ENCODE peak calls at places on chromosomes 16 and 17, in eight cellular contexts. One of them, this sample, is unnamed.
A peak's percentile ranks its signal among the peaks of the same experiment; 100 is the strongest.

GRCh38 chr16:64475627-64476351 is 646.1 kb downstream of the CDH11 start:
- DNase-seq in keratinocyte: no peak
- DNase-seq in Panc1: no peak
- DNase-seq in A549: no peak
- DNase-seq in thoracic aorta: no peak
- DNase-seq in NB4: no peak
- DNase-seq in pancreas: no peak
- DNase-seq in IMR-90: peak; percentile 4
- DNase-seq in this sample: peak; percentile 87

GRCh38 chr17:81513669-81514484 is 1.3 kb upstream of the ACTG1 start:
- DNase-seq in IMR-90: peak; percentile 68
- DNase-seq in thoracic aorta: no peak
- DNase-seq in Panc1: no peak
- DNase-seq in NB4: peak; percentile 66
- DNase-seq in pancreas: peak; percentile 71
- DNase-seq in keratinocyte: no peak
- DNase-seq in A549: peak; percentile 62
- DNase-seq in this sample: peak; percentile 78

GRCh38 chr17:68089881-68090280 is 54.3 kb downstream of the KPNA2 start:
- DNase-seq in pancreas: no peak
- DNase-seq in IMR-90: peak; percentile 24
- DNase-seq in Panc1: no peak
- DNase-seq in thoracic aorta: no peak
- DNase-seq in NB4: peak; percentile 87
- DNase-seq in A549: peak; percentile 42
- DNase-seq in keratinocyte: no peak
- DNase-seq in this sample: no peak

GRCh38 chr16:19532601-19533000 is 8.9 kb downstream of the CCP110 start:
- DNase-seq in IMR-90: no peak
- DNase-seq in thoracic aorta: no peak
- DNase-seq in A549: no peak
- DNase-seq in NB4: no peak
- DNase-seq in pancreas: no peak
- DNase-seq in keratinocyte: no peak
- DNase-seq in Panc1: no peak
- DNase-seq in this sample: no peak

GRCh38 chr17:66405836-66406679 is 103.6 kb downstream of the PRKCA start:
- DNase-seq in A549: no peak
- DNase-seq in pancreas: no peak
- DNase-seq in thoracic aorta: no peak
- DNase-seq in keratinocyte: no peak
- DNase-seq in NB4: no peak
- DNase-seq in IMR-90: no peak
- DNase-seq in Panc1: no peak
- DNase-seq in this sample: no peak

GRCh38 chr16:64196444-64196843 is 925.4 kb downstream of the CDH11 start:
- DNase-seq in pancreas: no peak
- DNase-seq in keratinocyte: no peak
- DNase-seq in IMR-90: peak; percentile 78
- DNase-seq in A549: no peak
- DNase-seq in Panc1: no peak
- DNase-seq in NB4: no peak
- DNase-seq in thoracic aorta: no peak
- DNase-seq in this sample: peak; percentile 41

GRCh38 chr17:72580321-72581127 is 459.7 kb downstream of the SOX9 start:
- DNase-seq in IMR-90: no peak
- DNase-seq in Panc1: no peak
- DNase-seq in A549: no peak
- DNase-seq in keratinocyte: no peak
- DNase-seq in thoracic aorta: no peak
- DNase-seq in pancreas: peak; percentile 87
- DNase-seq in NB4: no peak
- DNase-seq in this sample: no peak

GRCh38 chr16:67248401-67249177 is at the start of gene SLC9A5:
- DNase-seq in thoracic aorta: no peak
- DNase-seq in NB4: peak; percentile 60
- DNase-seq in IMR-90: no peak
- DNase-seq in pancreas: no peak
- DNase-seq in keratinocyte: no peak
- DNase-seq in Panc1: no peak
- DNase-seq in A549: no peak
- DNase-seq in this sample: no peak

GRCh38 chr17:73902416-73903181 is 258.4 kb upstream of the SDK2 start:
- DNase-seq in IMR-90: no peak
- DNase-seq in thoracic aorta: no peak
- DNase-seq in keratinocyte: no peak
- DNase-seq in NB4: no peak
- DNase-seq in pancreas: no peak
- DNase-seq in A549: no peak
- DNase-seq in Panc1: no peak
- DNase-seq in this sample: no peak

GRCh38 chr16:2786061-2786825 is 1.1 kb downstream of the PRSS33 start:
- DNase-seq in thoracic aorta: no peak
- DNase-seq in pancreas: no peak
- DNase-seq in A549: no peak
- DNase-seq in keratinocyte: no peak
- DNase-seq in IMR-90: no peak
- DNase-seq in Panc1: no peak
- DNase-seq in NB4: peak; percentile 36
- DNase-seq in this sample: no peak

GRCh38 chr16:24775455-24775854 is 46.0 kb downstream of the TNRC6A start:
- DNase-seq in NB4: no peak
- DNase-seq in keratinocyte: no peak
- DNase-seq in A549: no peak
- DNase-seq in pancreas: peak; percentile 25
- DNase-seq in thoracic aorta: no peak
- DNase-seq in Panc1: no peak
- DNase-seq in IMR-90: peak; percentile 37
- DNase-seq in this sample: no peak

GRCh38 chr17:76598004-76598439 is 12.4 kb upstream of the ST6GALNAC2 start:
- DNase-seq in IMR-90: no peak
- DNase-seq in thoracic aorta: no peak
- DNase-seq in Panc1: no peak
- DNase-seq in NB4: peak; percentile 78
- DNase-seq in A549: no peak
- DNase-seq in keratinocyte: no peak
- DNase-seq in pancreas: no peak
- DNase-seq in this sample: no peak

GRCh38 chr17:42525221-42525620 is 10.8 kb upstream of the NAGLU start:
- DNase-seq in A549: no peak
- DNase-seq in Panc1: no peak
- DNase-seq in NB4: no peak
- DNase-seq in IMR-90: peak; percentile 89
- DNase-seq in pancreas: no peak
- DNase-seq in keratinocyte: peak; percentile 87
- DNase-seq in thoracic aorta: no peak
- DNase-seq in this sample: peak; percentile 32

DNA sequence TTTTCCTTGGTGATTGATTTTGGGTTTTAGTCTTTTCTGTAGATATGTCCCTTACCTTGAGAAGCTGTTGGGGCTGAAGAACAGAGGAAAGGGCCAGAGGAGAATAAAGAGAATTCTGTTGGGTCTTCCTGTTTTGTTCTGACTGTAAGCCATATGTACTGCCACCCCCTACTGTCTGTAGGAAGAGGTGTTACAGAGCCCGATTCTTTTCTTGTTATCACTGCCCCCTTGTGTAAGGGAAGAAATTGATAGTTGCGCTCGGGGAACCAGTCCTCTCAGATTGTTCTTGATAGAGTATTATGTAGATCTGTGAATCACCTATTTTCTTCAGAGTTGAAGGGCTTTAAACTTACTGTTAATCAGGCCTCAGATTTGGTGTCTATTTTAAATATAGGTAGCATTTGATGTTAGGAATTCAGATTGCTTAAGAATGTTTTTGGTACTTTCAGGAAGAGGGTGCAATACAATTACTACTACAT is 2.4 kb downstream of the TANC2 start:
- DNase-seq in thoracic aorta: no peak
- DNase-seq in pancreas: peak; percentile 42
- DNase-seq in NB4: peak; percentile 86
- DNase-seq in Panc1: peak; percentile 77
- DNase-seq in A549: peak; percentile 98
- DNase-seq in IMR-90: peak; percentile 94
- DNase-seq in keratinocyte: peak; percentile 81
- DNase-seq in this sample: peak; percentile 93
- H3K4me3 ChIP-seq in thoracic aorta: peak overlapping the region; percentile 12
- H3K4me3 ChIP-seq in pancreas: peak overlapping the region; percentile 88
- H3K4me3 ChIP-seq in NB4: no peak overlapping the region
- H3K4me3 ChIP-seq in Panc1: peak overlapping the region; percentile 77
- H3K4me3 ChIP-seq in A549: peak overlapping the region; percentile 98
- H3K4me3 ChIP-seq in IMR-90: peak overlapping the region; percentile 90
- H3K4me3 ChIP-seq in keratinocyte: peak overlapping the region; percentile 81
- H3K4me3 ChIP-seq in this sample: peak overlapping the region; percentile 94

DNA sequence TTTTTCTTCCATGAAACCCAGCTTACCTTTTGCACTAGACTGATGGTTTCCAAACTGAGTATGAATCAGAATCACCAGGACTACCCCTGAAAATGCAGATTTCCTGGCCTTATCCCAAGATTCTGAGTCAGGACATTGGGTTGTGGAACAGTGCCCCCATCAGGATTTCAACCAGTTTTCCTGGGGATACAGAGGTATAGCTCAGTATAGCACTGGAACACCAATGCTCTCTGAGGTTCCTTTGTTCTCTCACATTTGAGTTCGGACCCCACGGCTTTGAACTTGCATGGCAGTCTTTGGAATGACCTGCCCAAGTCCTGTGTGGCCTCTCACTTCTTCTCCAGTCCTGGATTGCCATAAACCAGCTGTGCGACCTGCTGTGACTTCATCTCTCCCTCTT is 12.8 kb upstream of the CCL8 start:
- DNase-seq in Panc1: no peak
- DNase-seq in A549: peak; percentile 22
- DNase-seq in keratinocyte: no peak
- DNase-seq in NB4: peak; percentile 32
- DNase-seq in IMR-90: peak; percentile 87
- DNase-seq in pancreas: no peak
- DNase-seq in thoracic aorta: no peak
- DNase-seq in this sample: peak; percentile 74
- TF ChIP-seq CTCF in Panc1: peak; percentile 35
- TF ChIP-seq CTCF in A549: peak; percentile 60
- TF ChIP-seq CTCF in keratinocyte: peak; percentile 44
- TF ChIP-seq CTCF in NB4: peak; percentile 10
- TF ChIP-seq CTCF in IMR-90: peak; percentile 81
- TF ChIP-seq CTCF in pancreas: peak; percentile 10
- TF ChIP-seq CTCF in thoracic aorta: peak; percentile 35
- TF ChIP-seq CTCF in this sample: peak; percentile 57

GRCh38 chr16:21653571-21653970 is 1.2 kb upstream of the IGSF6 start:
- DNase-seq in pancreas: peak; percentile 50
- DNase-seq in A549: no peak
- DNase-seq in thoracic aorta: no peak
- DNase-seq in IMR-90: no peak
- DNase-seq in NB4: no peak
- DNase-seq in Panc1: no peak
- DNase-seq in keratinocyte: no peak
- DNase-seq in this sample: no peak
- H3K4me3 ChIP-seq in pancreas: no peak overlapping the region
- H3K4me3 ChIP-seq in A549: no peak overlapping the region
- H3K4me3 ChIP-seq in thoracic aorta: no peak overlapping the region
- H3K4me3 ChIP-seq in IMR-90: no peak overlapping the region
- H3K4me3 ChIP-seq in NB4: no peak overlapping the region
- H3K4me3 ChIP-seq in Panc1: no peak overlapping the region
- H3K4me3 ChIP-seq in keratinocyte: no peak overlapping the region
- H3K4me3 ChIP-seq in this sample: no peak overlapping the region

GRCh38 chr16:13938480-13938879 is 18.5 kb downstream of the ERCC4 start:
- DNase-seq in pancreas: no peak
- DNase-seq in keratinocyte: no peak
- DNase-seq in IMR-90: no peak
- DNase-seq in NB4: no peak
- DNase-seq in A549: no peak
- DNase-seq in thoracic aorta: no peak
- DNase-seq in Panc1: no peak
- DNase-seq in this sample: no peak

GRCh38 chr16:13937411-13937810 is 17.5 kb downstream of the ERCC4 start:
- DNase-seq in A549: no peak
- DNase-seq in keratinocyte: no peak
- DNase-seq in thoracic aorta: no peak
- DNase-seq in NB4: no peak
- DNase-seq in pancreas: no peak
- DNase-seq in IMR-90: no peak
- DNase-seq in Panc1: no peak
- DNase-seq in this sample: no peak

GRCh38 chr16:13931845-13932244 is 11.9 kb downstream of the ERCC4 start:
- DNase-seq in IMR-90: no peak
- DNase-seq in Panc1: no peak
- DNase-seq in thoracic aorta: no peak
- DNase-seq in A549: no peak
- DNase-seq in pancreas: no peak
- DNase-seq in NB4: no peak
- DNase-seq in keratinocyte: no peak
- DNase-seq in this sample: no peak

GRCh38 chr16:13936596-13937081 is 16.7 kb downstream of the ERCC4 start:
- DNase-seq in Panc1: no peak
- DNase-seq in thoracic aorta: no peak
- DNase-seq in keratinocyte: no peak
- DNase-seq in IMR-90: peak; percentile 69
- DNase-seq in NB4: peak; percentile 72
- DNase-seq in A549: peak; percentile 27
- DNase-seq in pancreas: peak; percentile 75
- DNase-seq in this sample: peak; percentile 34

GRCh38 chr16:13935408-13935807 is 15.5 kb downstream of the ERCC4 start:
- DNase-seq in NB4: peak; percentile 11
- DNase-seq in pancreas: no peak
- DNase-seq in keratinocyte: no peak
- DNase-seq in IMR-90: no peak
- DNase-seq in A549: no peak
- DNase-seq in thoracic aorta: no peak
- DNase-seq in Panc1: no peak
- DNase-seq in this sample: no peak
- TF ChIP-seq CTCF in NB4: peak; percentile 44
- TF ChIP-seq CTCF in pancreas: no peak
- TF ChIP-seq CTCF in keratinocyte: peak; percentile 27
- TF ChIP-seq CTCF in IMR-90: peak; percentile 16
- TF ChIP-seq CTCF in A549: peak; percentile 32
- TF ChIP-seq CTCF in thoracic aorta: peak; percentile 20
- TF ChIP-seq CTCF in Panc1: peak; percentile 69
- TF ChIP-seq CTCF in this sample: peak; percentile 67

GRCh38 chr16:86104537-86105048 is 205.6 kb downstream of the IRF8 start:
- DNase-seq in A549: no peak
- DNase-seq in keratinocyte: no peak
- DNase-seq in NB4: no peak
- DNase-seq in pancreas: no peak
- DNase-seq in Panc1: no peak
- DNase-seq in IMR-90: no peak
- DNase-seq in thoracic aorta: no peak
- DNase-seq in this sample: no peak
- H3K4me3 ChIP-seq in A549: no peak overlapping the region
- H3K4me3 ChIP-seq in keratinocyte: no peak overlapping the region
- H3K4me3 ChIP-seq in NB4: no peak overlapping the region
- H3K4me3 ChIP-seq in pancreas: no peak overlapping the region
- H3K4me3 ChIP-seq in Panc1: no peak overlapping the region
- H3K4me3 ChIP-seq in IMR-90: no peak overlapping the region
- H3K4me3 ChIP-seq in thoracic aorta: no peak overlapping the region
- H3K4me3 ChIP-seq in this sample: no peak overlapping the region

GRCh38 chr17:627051-627450 is 87.6 kb downstream of the VPS53 start:
- DNase-seq in keratinocyte: no peak
- DNase-seq in NB4: no peak
- DNase-seq in pancreas: no peak
- DNase-seq in A549: no peak
- DNase-seq in IMR-90: no peak
- DNase-seq in Panc1: no peak
- DNase-seq in thoracic aorta: no peak
- DNase-seq in this sample: no peak
- TF ChIP-seq CTCF in keratinocyte: peak; percentile 23
- TF ChIP-seq CTCF in NB4: no peak
- TF ChIP-seq CTCF in pancreas: no peak
- TF ChIP-seq CTCF in A549: no peak
- TF ChIP-seq CTCF in IMR-90: no peak
- TF ChIP-seq CTCF in Panc1: no peak
- TF ChIP-seq CTCF in thoracic aorta: no peak
- TF ChIP-seq CTCF in this sample: no peak

This sample was measured in astrocyte of the spinal cord.